ENCODE peak calls at places on chromosomes 11 and 22, in four cellular contexts. N is fibroblast of mammary gland, F is cardiac muscle cell, S is fibroblast of lung. D is an unnamed sample.

GRCh38 chr11:2200957-2201519 is 29.4 kb upstream of the TH start:
- DNase-seq in N (no peak), F (no peak), S (no peak), D (no peak)

GRCh38 chr11:122107566-122107965 is 8.4 kb downstream of the BLID start:
- DNase-seq in N (no peak), F (no peak), S (no peak), D (no peak)

GRCh38 chr11:97279341-97279740 is 889.5 kb downstream of the JRKL start:
- DNase-seq in N (no peak), F (no peak), S (no peak), D (no peak)

GRCh38 chr11:12818333-12819015 is 144.3 kb downstream of the TEAD1 start:
- DNase-seq in N (peak; percentile 90), F (peak; percentile 89), S (peak; percentile 84), D (no peak)

GRCh38 chr22:38656256-38657148 is at the start of the genes CBY1 and FAM227A:
- DNase-seq in N (peak; percentile 72), F (peak; percentile 91), S (peak; percentile 83), D (peak; percentile 90)

GRCh38 chr11:75208444-75208843 is 32.1 kb upstream of the TPBGL start:
- DNase-seq in N (no peak), F (no peak), S (no peak), D (no peak)

GRCh38 chr22:19994851-19995610 is 21.6 kb downstream of the ARVCF start:
- DNase-seq in N (peak; percentile 20), F (no peak), S (no peak), D (no peak)

GRCh38 chr11:35114901-35115687 is 23.9 kb upstream of the CD44 start:
- DNase-seq in N (no peak), F (no peak), S (no peak), D (no peak)

GRCh38 chr11:12704049-12704448 is 29.8 kb downstream of the TEAD1 start:
- DNase-seq in N (no peak), F (peak; percentile 39), S (peak; percentile 73), D (no peak)

GRCh38 chr22:39592104-39593060 is 21.8 kb downstream of the CACNA1I start:
- DNase-seq in N (peak; percentile 70), F (peak; percentile 82), S (peak; percentile 77), D (peak; percentile 76)

GRCh38 chr11:46429709-46430108 is 38.1 kb upstream of the CHRM4 start:
- DNase-seq in N (no peak), F (no peak), S (no peak), D (no peak)

GRCh38 chr11:93933230-93933629 is 82.8 kb upstream of the VSTM5 start:
- DNase-seq in N (peak; percentile 31), F (peak; percentile 14), S (no peak), D (no peak)

GRCh38 chr11:1075341-1075911 is 752 bp downstream of the MUC2 start:
- DNase-seq in N (no peak), F (no peak), S (no peak), D (no peak)

GRCh38 chr11:35218956-35219355 is 80.0 kb downstream of the CD44 start:
- DNase-seq in N (peak; percentile 61), F (no peak), S (peak; percentile 70), D (no peak)

GRCh38 chr11:85970593-85970992 is 98.3 kb downstream of the PICALM start:
- DNase-seq in N (no peak), F (no peak), S (no peak), D (no peak)

GRCh38 chr11:19524171-19524671 is 188.4 kb upstream of the NAV2 start:
- DNase-seq in N (peak; percentile 37), F (no peak), S (peak; percentile 28), D (peak; percentile 15)

GRCh38 chr22:47213571-47214230 is 451.3 kb downstream of the TBC1D22A start:
- DNase-seq in N (peak; percentile 5), F (peak; percentile 16), S (peak; percentile 20), D (peak; percentile 47)

GRCh38 chr22:33684059-33684458 is 236.2 kb downstream of the LARGE1 start:
- DNase-seq in N (no peak), F (no peak), S (no peak), D (no peak)

GRCh38 chr22:31567702-31568101 is 71.4 kb downstream of the SFI1 start:
- DNase-seq in N (no peak), F (no peak), S (no peak), D (no peak)

GRCh38 chr11:111736191-111736590 is 30.0 kb downstream of the PPP2R1B start:
- DNase-seq in N (peak; percentile 78), F (peak; percentile 78), S (peak; percentile 75), D (no peak)

GRCh38 chr11:134120921-134121526 is 52.2 kb downstream of the JAM3 start:
- DNase-seq in N (peak; percentile 65), F (peak; percentile 74), S (peak; percentile 78), D (no peak)

GRCh38 chr11:28858076-28858475 is 749.9 kb downstream of the METTL15 start:
- DNase-seq in N (peak; percentile 54), F (no peak), S (no peak), D (no peak)

GRCh38 chr11:101003468-101003867 is 126.1 kb downstream of the PGR start:
- DNase-seq in N (no peak), F (no peak), S (no peak), D (no peak)

GRCh38 chr11:44269369-44270351 is 40.3 kb downstream of the ALX4 start:
- DNase-seq in N (peak; percentile 41), F (peak; percentile 82), S (peak; percentile 13), D (no peak)

GRCh38 chr22:36379593-36380361 is 8.0 kb downstream of the MYH9 start:
- DNase-seq in N (peak; percentile 27), F (no peak), S (no peak), D (peak; percentile 42)

GRCh38 chr22:46964773-46965550 is 202.5 kb downstream of the TBC1D22A start:
- DNase-seq in N (no peak), F (no peak), S (no peak), D (no peak)

GRCh38 chr11:104051806-104052205 is 15.4 kb downstream of the DDI1 start:
- DNase-seq in N (no peak), F (peak; percentile 67), S (peak; percentile 22), D (no peak)

GRCh38 chr22:19289475-19290161 is 1.9 kb downstream of the CLTCL1 start:
- DNase-seq in N (peak; percentile 69), F (peak; percentile 79), S (peak; percentile 49), D (no peak)

GRCh38 chr11:27174026-27174425 is 133.4 kb downstream of the BBOX1 start:
- DNase-seq in N (no peak), F (no peak), S (no peak), D (no peak)

GRCh38 chr11:115606223-115607220 is 102.3 kb upstream of the CADM1 start:
- DNase-seq in N (no peak), F (peak; percentile 81), S (peak; percentile 42), D (no peak)

GRCh38 chr22:20061481-20061861 is 18.6 kb upstream of the DGCR8 start:
- DNase-seq in N (peak; percentile 57), F (peak; percentile 70), S (peak; percentile 12), D (no peak)

GRCh38 chr22:25027959-25028840 is 75.7 kb downstream of the KIAA1671 start:
- DNase-seq in N (no peak), F (peak; percentile 51), S (no peak), D (peak; percentile 38)

GRCh38 chr11:46674463-46675287 is 25.7 kb downstream of the ARHGAP1 start:
- DNase-seq in N (no peak), F (peak; percentile 61), S (no peak), D (no peak)

GRCh38 chr11:71388637-71389235 is 59.5 kb downstream of the DHCR7 start:
- DNase-seq in N (no peak), F (no peak), S (no peak), D (no peak)

GRCh38 chr11:93543292-93543977 is at the start of gene SMCO4:
- DNase-seq in N (peak; percentile 69), F (peak; percentile 83), S (peak; percentile 69), D (peak; percentile 87)

GRCh38 chr11:86041975-86042378 is 26.9 kb downstream of the PICALM start:
- DNase-seq in N (peak; percentile 92), F (peak; percentile 95), S (peak; percentile 93), D (peak; percentile 71)

GRCh38 chr11:120793806-120794479 is 230.0 kb upstream of the TBCEL start:
- DNase-seq in N (no peak), F (no peak), S (no peak), D (no peak)

GRCh38 chr11:72602250-72602904 is 71.8 kb downstream of the PDE2A start:
- DNase-seq in N (no peak), F (no peak), S (no peak), D (no peak)

GRCh38 chr11:112322173-112322813 is 61.6 kb upstream of the PLET1 start:
- DNase-seq in N (no peak), F (no peak), S (no peak), D (no peak)

GRCh38 chr11:5521540-5521939 is 5.0 kb upstream of the UBQLNL start:
- DNase-seq in N (peak; percentile 2), F (no peak), S (no peak), D (no peak)
- TF ChIP-seq CTCF in N (no peak), F (no peak), S (no peak), D (no peak)

GRCh38 chr11:13970986-13971385 is 8.5 kb downstream of the SPON1 start:
- DNase-seq in N (peak; percentile 30), F (no peak), S (peak; percentile 68), D (peak; percentile 76)
- TF ChIP-seq CTCF in N (peak; percentile 38), F (no peak), S (peak; percentile 25), D (peak; percentile 60)

GRCh38 chr11:17412488-17413180 is 24.2 kb upstream of the KCNJ11 start:
- DNase-seq in N (no peak), F (no peak), S (no peak), D (no peak)
- TF ChIP-seq CTCF in N (no peak), F (no peak), S (no peak), D (no peak)

GRCh38 chr11:55357560-55358184 is 10.1 kb upstream of the OR4A15 start:
- DNase-seq in N (no peak), F (no peak), S (no peak), D (no peak)
- TF ChIP-seq CTCF in N (no peak), F (no peak), S (no peak), D (no peak)

GRCh38 chr11:132405728-132406127 is 1035.3 kb downstream of the NTM start:
- DNase-seq in N (no peak), F (no peak), S (no peak), D (no peak)

GRCh38 chr11:132396318-132396717 is 1025.9 kb downstream of the NTM start:
- DNase-seq in N (no peak), F (no peak), S (no peak), D (no peak)

DNA sequence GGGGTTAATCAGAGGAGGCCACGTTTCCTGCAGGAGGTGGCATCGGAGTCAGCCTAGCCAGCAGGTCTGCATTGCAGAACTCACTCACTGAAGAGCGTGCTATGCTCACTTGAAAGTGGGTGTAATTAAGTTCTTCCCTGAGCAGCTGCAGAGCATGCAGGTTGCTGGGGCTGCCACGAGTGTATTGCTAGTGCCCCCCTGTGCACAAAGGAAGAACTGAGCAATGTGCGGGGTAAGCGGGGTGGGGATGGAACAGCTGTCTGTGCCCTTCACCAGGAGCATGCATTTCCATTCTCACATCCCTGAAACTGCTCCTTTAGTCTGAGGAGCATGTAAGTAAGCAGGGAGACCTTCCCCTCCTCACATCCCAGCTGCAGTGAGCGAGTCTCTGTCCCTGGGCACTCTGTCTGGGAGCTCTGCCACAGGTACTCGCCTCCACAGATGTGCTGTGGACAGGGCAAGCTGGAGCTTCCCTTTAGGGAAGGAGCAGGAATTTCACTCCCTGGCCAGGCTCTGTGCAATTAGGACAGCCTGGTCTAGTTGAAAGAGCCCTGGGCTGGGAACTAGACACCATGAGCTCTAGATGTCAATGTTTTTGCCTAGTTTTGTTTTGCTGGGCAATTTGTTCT is 1031.8 kb downstream of the NTM start:
- DNase-seq in N (no peak), F (peak; percentile 30), S (peak; percentile 6), D (no peak)
- TF ChIP-seq CTCF in N (no peak), F (peak; percentile 39), S (peak; percentile 38), D (no peak)

D was measured in Calu3.